ENCODE peak calls at places on chromosomes 13 and 19, in seven cellular contexts. G is cardiac muscle cell, N is NCI-H1436, L is GM23338, C is Kasumi-1, V is AG08396, Z is activated T-cell treated with anti-CD3 and anti-CD28 coated beads for 1 hour. O is an unnamed sample.

GRCh38 chr13:80083097-80083429 is 257.9 kb downstream of the SPRY2 start:
- DNase-seq in G (peak), N (no peak), L (no peak), C (no peak), V (no peak), Z (no peak), O (no peak)

GRCh38 chr19:30596813-30597399 is 224.7 kb downstream of the ZNF536 start:
- DNase-seq in G (no peak), N (no peak), L (peak), C (no peak), V (no peak), Z (no peak), O (no peak)

GRCh38 chr13:66853559-66853958 is 376.6 kb downstream of the PCDH9 start:
- DNase-seq in G (no peak), N (no peak), L (no peak), C (no peak), V (no peak), Z (no peak), O (no peak)

GRCh38 chr13:113058988-113059850 is 46.4 kb upstream of the F7 start:
- DNase-seq in G (peak), N (no peak), L (no peak), C (no peak), V (no peak), Z (no peak), O (no peak)

GRCh38 chr19:35056513-35057063 is 15.1 kb downstream of the HPN start:
- DNase-seq in G (no peak), N (no peak), L (no peak), C (no peak), V (no peak), Z (no peak), O (no peak)

GRCh38 chr19:35116085-35116801 is 620 bp downstream of the FXYD3 start:
- DNase-seq in G (no peak), N (no peak), L (no peak), C (no peak), V (no peak), Z (no peak), O (no peak)

GRCh38 chr13:19069684-19070397 is 111.8 kb downstream of the TUBA3C start:
- DNase-seq in G (no peak), N (no peak), L (no peak), C (no peak), V (no peak), Z (no peak), O (no peak)

GRCh38 chr19:3120611-3121231 is 15.1 kb upstream of the GNA15 start:
- DNase-seq in G (no peak), N (no peak), L (no peak), C (no peak), V (no peak), Z (no peak), O (no peak)

GRCh38 chr13:111493468-111493867 is 173.0 kb downstream of the TEX29 start:
- DNase-seq in G (no peak), N (no peak), L (no peak), C (no peak), V (no peak), Z (no peak), O (no peak)

GRCh38 chr13:65787087-65787486 is 1443.0 kb downstream of the PCDH9 start:
- DNase-seq in G (peak), N (no peak), L (no peak), C (no peak), V (no peak), Z (no peak), O (no peak)

GRCh38 chr19:39696418-39696817 is 7.9 kb upstream of the LGALS14 start:
- DNase-seq in G (no peak), N (no peak), L (no peak), C (no peak), V (no peak), Z (no peak), O (no peak)

GRCh38 chr19:1293782-1294621 is 8.3 kb downstream of the EFNA2 start:
- DNase-seq in G (no peak), N (no peak), L (no peak), C (no peak), V (no peak), Z (no peak), O (no peak)

GRCh38 chr13:29846475-29847256 is 3.8 kb downstream of the UBL3 start:
- DNase-seq in G (no peak), N (no peak), L (no peak), C (no peak), V (no peak), Z (no peak), O (no peak)

GRCh38 chr13:38697628-38698333 is 10.9 kb downstream of the FREM2 start:
- DNase-seq in G (peak), N (no peak), L (peak), C (no peak), V (no peak), Z (no peak), O (no peak)

GRCh38 chr19:54162241-54162805 is 2.8 kb upstream of the LENG1 start:
- DNase-seq in G (peak), N (peak), L (peak), C (peak), V (peak), Z (peak), O (peak)

GRCh38 chr19:49333426-49334288 is 1.5 kb upstream of the CD37 start:
- DNase-seq in G (peak), N (no peak), L (no peak), C (peak), V (no peak), Z (peak), O (peak)

GRCh38 chr13:32914686-32915085 is 101.5 kb upstream of the KL start:
- DNase-seq in G (no peak), N (no peak), L (no peak), C (no peak), V (no peak), Z (no peak), O (no peak)

GRCh38 chr19:53507523-53508442 is 30.2 kb upstream of the ZNF331 start:
- DNase-seq in G (no peak), N (no peak), L (no peak), C (no peak), V (no peak), Z (no peak), O (no peak)

GRCh38 chr19:55133639-55134444 is 15.2 kb downstream of the TNNT1 start:
- DNase-seq in G (no peak), N (no peak), L (no peak), C (no peak), V (no peak), Z (no peak), O (no peak)